ENCODE peak calls at places on chromosomes 1 and 21, in seven cellular contexts. F, V, C, E, M, T and U are unnamed samples.

GRCh38 chr21:33061233-33061632 is 8.7 kb upstream of the OLIG1 start:
- DNase-seq in V (no peak), C (no peak), M (no peak), T (no peak), E (no peak), F (no peak), U (no peak)

GRCh38 chr1:235878082-235878781 is 11.5 kb upstream of the LYST start:
- DNase-seq in F (no peak), C (no peak), E (no peak), T (no peak), M (no peak), V (no peak), U (no peak)

GRCh38 chr1:54698346-54698745 is 17.3 kb upstream of the TTC4 start:
- DNase-seq in V (no peak), M (no peak), T (no peak), C (no peak), F (no peak), E (no peak), U (no peak)

GRCh38 chr1:24966724-24967346 is 36.8 kb upstream of the RUNX3 start:
- DNase-seq in C (no peak), E (peak), F (peak), V (no peak), M (peak), T (peak), U (no peak)

GRCh38 chr1:205495237-205495823 is 9.1 kb upstream of the CDK18 start:
- DNase-seq in F (no peak), V (no peak), T (no peak), M (no peak), C (peak), E (no peak), U (no peak)

GRCh38 chr1:201050515-201051277 is 27.2 kb upstream of the KIF21B start:
- DNase-seq in V (no peak), F (no peak), C (no peak), M (no peak), E (peak), T (peak), U (no peak)

GRCh38 chr1:154772611-154773515 is 97.2 kb downstream of the KCNN3 start:
- DNase-seq in E (no peak), C (no peak), V (peak), M (no peak), F (no peak), T (no peak), U (no peak)

GRCh38 chr1:231357831-231358354 is 19.8 kb downstream of the SPRTN start:
- DNase-seq in T (peak), F (peak), M (peak), C (peak), E (peak), V (no peak), U (no peak)

GRCh38 chr1:92784051-92784638 is 763 bp downstream of the EVI5 start:
- DNase-seq in E (peak), C (peak), V (peak), M (peak), T (peak), F (peak), U (no peak)

GRCh38 chr1:157774412-157774811 is 2.5 kb downstream of the FCRL2 start:
- DNase-seq in T (no peak), E (no peak), M (no peak), F (no peak), V (no peak), C (no peak), U (no peak)

GRCh38 chr1:52633291-52633754 is 355 bp downstream of the SHISAL2A start:
- DNase-seq in E (peak), M (no peak), C (no peak), T (no peak), F (peak), V (peak), U (no peak)

GRCh38 chr1:205670611-205671430 is 9.5 kb downstream of the SLC45A3 start:
- DNase-seq in C (peak), T (no peak), F (no peak), V (no peak), M (no peak), E (no peak), U (no peak)

GRCh38 chr1:20470174-20470573 is 15.8 kb downstream of the CAMK2N1 start:
- DNase-seq in C (no peak), T (no peak), M (no peak), V (no peak), F (no peak), E (no peak), U (no peak)

GRCh38 chr1:246587032-246587431 is 20.8 kb downstream of the CNST start:
- DNase-seq in T (no peak), M (no peak), C (no peak), V (no peak), E (no peak), F (no peak), U (no peak)

GRCh38 chr1:18537386-18538306 is 56.9 kb downstream of the KLHDC7A start:
- DNase-seq in F (no peak), E (no peak), V (no peak), C (no peak), M (no peak), T (no peak), U (no peak)

GRCh38 chr1:206012086-206012859 is 9.1 kb upstream of the RAB7B start:
- DNase-seq in E (no peak), M (no peak), V (peak), T (no peak), C (peak), F (peak), U (no peak)

GRCh38 chr21:16570196-16570595 is 840.4 kb downstream of the USP25 start:
- DNase-seq in F (no peak), M (no peak), C (no peak), T (no peak), E (peak), V (no peak), U (no peak)

GRCh38 chr1:206766251-206766856 is 4.2 kb upstream of the IL19 start:
- DNase-seq in E (peak), C (no peak), T (peak), M (peak), F (peak), V (peak), U (peak)

GRCh38 chr21:44461438-44462089 is 6.3 kb downstream of the LRRC3 start:
- DNase-seq in E (no peak), F (no peak), T (no peak), C (no peak), M (no peak), V (no peak), U (no peak)

GRCh38 chr1:63523738-63524137 is 413 bp downstream of the EFCAB7 start:
- DNase-seq in V (no peak), E (no peak), C (peak), F (no peak), M (no peak), T (no peak), U (no peak)

GRCh38 chr1:159121526-159121925 is 45.0 kb upstream of the AIM2 start:
- DNase-seq in E (no peak), C (no peak), F (no peak), T (no peak), V (no peak), M (no peak), U (no peak)

GRCh38 chr1:21539933-21540332 is 30.7 kb downstream of the ALPL start:
- DNase-seq in M (no peak), E (peak), V (no peak), T (no peak), F (no peak), C (peak), U (no peak)

GRCh38 chr21:41316641-41317392 is at the start of gene FAM3B:
- DNase-seq in C (peak), F (no peak), E (no peak), T (no peak), V (no peak), M (no peak), U (no peak)

GRCh38 chr1:95309031-95309459 is 75.0 kb downstream of the RWDD3 start:
- DNase-seq in E (peak), M (peak), V (no peak), F (no peak), C (peak), T (peak), U (no peak)

GRCh38 chr1:10615932-10616671 is 141.4 kb downstream of the PEX14 start:
- DNase-seq in F (no peak), M (no peak), T (no peak), C (no peak), V (no peak), E (no peak), U (no peak)

GRCh38 chr1:147110434-147110833 is 61.8 kb downstream of the PRKAB2 start:
- DNase-seq in V (no peak), E (no peak), M (no peak), F (no peak), C (no peak), T (no peak), U (no peak)

GRCh38 chr1:158272681-158273080 is 17.0 kb upstream of the CD1C start:
- DNase-seq in M (no peak), C (no peak), V (no peak), E (no peak), T (no peak), F (no peak), U (no peak)

GRCh38 chr1:237383825-237384612 is 342.0 kb downstream of the RYR2 start:
- DNase-seq in V (no peak), M (peak), T (no peak), E (no peak), F (no peak), C (peak), U (no peak)

GRCh38 chr1:156276532-156276931 is 6.1 kb downstream of the SMG5 start:
- DNase-seq in M (peak), E (no peak), T (no peak), V (no peak), F (no peak), C (no peak), U (no peak)

GRCh38 chr1:240644732-240645131 is 32.8 kb upstream of the GREM2 start:
- DNase-seq in C (no peak), M (no peak), F (no peak), V (no peak), T (no peak), E (peak), U (no peak)

GRCh38 chr1:98940680-98941079 is 64.0 kb downstream of the PLPPR5 start:
- DNase-seq in F (no peak), T (peak), E (peak), M (peak), C (no peak), V (no peak), U (peak)

GRCh38 chr1:158112994-158113758 is 67.5 kb upstream of the CD1D start:
- DNase-seq in C (peak), F (peak), M (peak), E (peak), T (peak), V (peak), U (no peak)

GRCh38 chr1:89519779-89520358 is 4.8 kb upstream of the LRRC8B start:
- DNase-seq in M (peak), T (peak), F (no peak), V (no peak), E (peak), C (peak), U (no peak)

DNA sequence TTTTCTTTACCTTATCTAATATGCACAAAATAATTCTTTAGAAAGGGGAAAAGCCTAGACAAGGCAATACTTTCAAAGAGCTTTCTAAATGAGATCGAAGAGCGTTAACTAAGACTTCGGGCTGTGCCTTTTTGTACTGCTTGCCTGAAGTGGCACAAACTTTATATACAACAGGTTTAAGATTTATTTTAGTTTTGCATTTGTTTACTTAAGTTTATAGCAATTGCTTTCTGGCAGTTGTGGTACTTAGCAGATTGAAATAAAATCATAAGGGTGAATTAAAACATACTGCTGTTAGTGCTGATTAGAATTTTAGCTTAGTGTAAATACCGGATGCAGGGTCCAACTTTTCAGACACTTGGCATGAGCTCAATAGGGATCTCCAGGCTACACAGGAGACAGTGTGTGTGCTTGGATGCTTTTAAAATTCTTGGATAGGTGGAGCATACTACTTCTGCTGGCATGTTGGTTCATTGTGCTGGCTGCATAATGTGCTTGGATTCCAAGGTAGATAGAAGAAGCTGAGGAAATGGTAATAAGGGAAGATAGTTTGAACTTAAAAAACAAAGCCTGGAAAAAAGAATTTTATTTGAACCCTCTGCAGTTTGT is 159.6 kb downstream of the NFIA start:
- DNase-seq in C (no peak), M (no peak), T (no peak), E (no peak), V (no peak), F (no peak), U (no peak)
- H3K4me3 ChIP-seq in C (no peak), M (no peak), T (no peak), E (no peak), V (no peak), F (no peak), U (no peak)

GRCh38 chr1:160819186-160819585 is 23.2 kb downstream of the LY9 start:
- DNase-seq in C (no peak), E (no peak), T (no peak), F (no peak), V (no peak), M (no peak), U (no peak)

GRCh38 chr1:160827418-160827817 is 31.4 kb downstream of the LY9 start:
- DNase-seq in V (no peak), M (peak), T (no peak), E (no peak), F (no peak), C (no peak), U (no peak)

GRCh38 chr1:160818207-160818935 is 22.4 kb downstream of the LY9 start:
- DNase-seq in V (no peak), C (no peak), T (no peak), M (no peak), E (no peak), F (no peak), U (no peak)

GRCh38 chr1:160826546-160826945 is 30.6 kb downstream of the LY9 start:
- DNase-seq in C (no peak), V (no peak), M (peak), T (no peak), E (peak), F (no peak), U (no peak)

GRCh38 chr1:160821627-160822026 is 25.7 kb downstream of the LY9 start:
- DNase-seq in F (no peak), M (no peak), T (no peak), E (no peak), V (no peak), C (no peak), U (no peak)
- TF ChIP-seq CTCF in F (peak), M (peak), T (no peak), E (no peak), V (no peak), C (no peak), U (peak)

GRCh38 chr21:15514073-15514946 is 215.5 kb upstream of the USP25 start:
- DNase-seq in V (peak), M (no peak), C (no peak), F (peak), E (no peak), T (no peak), U (no peak)
- H3K4me3 ChIP-seq in V (no peak), M (no peak), C (no peak), F (no peak), E (no peak), T (no peak), U (no peak)

DNA sequence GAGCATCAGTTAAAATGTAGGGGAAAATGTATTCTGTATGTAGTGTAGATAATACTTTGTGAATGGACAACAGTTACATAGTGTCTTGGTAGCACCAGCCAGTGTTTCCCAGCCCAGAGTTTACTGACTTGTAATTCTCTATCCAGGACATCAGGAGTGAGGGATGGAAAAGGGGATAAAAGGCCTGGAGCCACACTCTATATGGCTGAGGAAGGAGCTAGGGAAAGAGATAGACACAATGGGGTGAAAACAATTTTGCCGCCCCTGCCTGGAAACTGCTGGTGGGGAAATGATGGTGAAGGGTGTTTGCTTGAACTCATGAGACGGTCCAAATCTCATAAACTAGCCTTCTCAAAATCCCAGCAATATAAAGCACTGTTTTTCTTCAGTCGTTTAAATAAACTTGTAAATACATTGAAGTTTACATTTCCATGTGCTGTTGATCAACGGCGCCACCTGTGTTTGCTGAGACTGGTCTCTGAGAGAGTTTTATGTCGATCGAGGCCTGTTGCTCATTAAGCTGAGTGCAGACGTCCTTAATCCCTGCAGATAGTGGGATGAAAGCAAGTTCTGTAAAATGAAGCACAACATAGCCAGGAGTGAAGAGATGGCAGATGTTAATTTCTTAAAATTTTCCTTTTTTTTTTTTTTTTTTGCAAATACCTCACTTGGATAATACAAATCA is 27.9 kb upstream of the AGO1 start:
- DNase-seq in M (no peak), T (no peak), C (no peak), F (no peak), V (no peak), E (no peak), U (peak)
- TF ChIP-seq CTCF in M (no peak), T (no peak), C (no peak), F (peak), V (no peak), E (no peak), U (no peak)

GRCh38 chr1:939511-940107 is 15.9 kb downstream of the SAMD11 start:
- DNase-seq in E (no peak), M (no peak), V (no peak), F (no peak), C (no peak), T (no peak), U (no peak)
- H3K4me3 ChIP-seq in E (no peak), M (no peak), V (no peak), F (peak), C (no peak), T (no peak), U (no peak)

GRCh38 chr1:234870582-234870981 is 258.1 kb downstream of the TOMM20 start:
- DNase-seq in C (no peak), F (no peak), T (no peak), E (no peak), V (no peak), M (no peak), U (no peak)
- TF ChIP-seq CTCF in C (no peak), F (no peak), T (no peak), E (no peak), V (no peak), M (no peak), U (no peak)

GRCh38 chr1:193709607-193710006 is 523.2 kb upstream of the B3GALT2 start:
- DNase-seq in F (no peak), T (no peak), C (no peak), E (no peak), V (no peak), M (no peak), U (no peak)

GRCh38 chr1:193707271-193708015 is 521.0 kb upstream of the B3GALT2 start:
- DNase-seq in F (no peak), E (peak), V (no peak), M (peak), T (no peak), C (no peak), U (no peak)

GRCh38 chr1:193705473-193706074 is 519.2 kb upstream of the B3GALT2 start:
- DNase-seq in E (peak), M (no peak), V (no peak), F (no peak), T (no peak), C (no peak), U (no peak)

GRCh38 chr1:193703655-193704054 is 517.2 kb upstream of the B3GALT2 start:
- DNase-seq in E (peak), M (peak), C (no peak), T (no peak), V (no peak), F (no peak), U (no peak)

DNA sequence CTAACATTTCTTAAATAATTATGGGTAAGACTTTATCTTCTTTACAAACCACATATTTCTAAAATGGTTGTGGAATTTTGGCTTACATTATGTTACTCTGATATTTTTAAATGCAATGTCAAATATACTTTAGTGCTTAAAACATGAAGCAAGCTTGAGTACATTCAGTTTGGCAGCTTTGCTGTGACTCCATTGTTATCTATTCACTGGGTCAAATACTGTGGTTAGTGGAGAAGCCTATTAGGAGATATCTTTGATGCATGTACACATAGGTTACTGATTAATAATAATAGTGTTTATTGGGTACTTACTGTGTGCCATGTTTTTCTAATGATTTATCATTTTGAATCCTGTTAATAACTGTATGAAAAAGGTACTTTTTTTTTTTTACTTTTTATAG is 520.4 kb upstream of the B3GALT2 start:
- DNase-seq in E (peak), T (no peak), V (no peak), F (no peak), M (no peak), C (no peak), U (no peak)
- H3K4me3 ChIP-seq in E (no peak), T (no peak), V (no peak), F (no peak), M (no peak), C (no peak), U (no peak)

GRCh38 chr1:209187589-209187988 is 395.9 kb upstream of the CAMK1G start:
- DNase-seq in C (no peak), M (no peak), E (no peak), V (no peak), F (no peak), T (no peak), U (no peak)

DNA sequence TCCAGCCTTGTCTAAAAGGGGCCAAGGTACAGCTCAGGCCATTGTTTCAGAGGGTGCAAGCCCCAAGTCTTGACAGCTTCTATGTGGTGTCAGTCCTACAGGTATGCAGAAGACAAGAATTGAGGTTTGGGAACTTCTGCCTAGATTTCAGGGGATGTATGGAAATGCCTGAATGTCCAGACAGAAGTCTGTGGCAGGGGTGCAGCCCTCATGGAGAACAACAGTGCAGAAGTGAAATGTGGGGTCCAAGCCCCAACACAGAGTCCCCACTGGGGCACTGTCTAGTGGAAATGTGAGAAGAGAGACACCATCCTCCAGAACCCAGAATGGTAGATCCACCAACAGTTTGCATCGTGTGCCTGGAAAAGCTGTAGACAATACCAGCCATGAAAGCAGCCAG is 400.3 kb upstream of the CAMK1G start:
- DNase-seq in E (no peak), F (no peak), T (no peak), V (no peak), M (no peak), C (no peak), U (no peak)
- TF ChIP-seq CTCF in E (no peak), F (no peak), T (no peak), V (no peak), M (no peak), C (no peak), U (no peak)